ENCODE peak calls at places on chromosomes 11 and 22, in seven cellular contexts. Q, K, B, S, T, O and U are unnamed samples.
A peak's percentile ranks its signal among the peaks of the same experiment; 100 is the strongest.

GRCh38 chr11:46336781-46337180 is 10.5 kb upstream of the DGKZ start:
- DNase-seq in S (no peak), B (no peak), T (no peak), K (no peak), Q (no peak), O (no peak), U (no peak)

GRCh38 chr22:40585205-40585778 is 51.2 kb downstream of the MRTFA start:
- DNase-seq in S (no peak), T (no peak), K (no peak), Q (no peak), B (no peak), O (no peak), U (no peak)

GRCh38 chr22:50733521-50734342 is 4.3 kb upstream of the ACR start:
- DNase-seq in T (no peak), S (no peak), Q (no peak), K (no peak), B (peak; percentile 34), O (no peak), U (no peak)

GRCh38 chr11:48081151-48082010 is 101.0 kb downstream of the PTPRJ start:
- DNase-seq in O (no peak), Q (no peak), S (no peak), K (peak; percentile 83), B (peak; percentile 86), T (no peak), U (no peak)

GRCh38 chr11:46553746-46554204 is 40.0 kb downstream of the AMBRA1 start:
- DNase-seq in Q (peak; percentile 59), S (no peak), T (no peak), O (no peak), B (no peak), K (peak; percentile 54), U (no peak)

GRCh38 chr11:38089728-38090127 is 1491.7 kb upstream of the RAG2 start:
- DNase-seq in O (no peak), K (no peak), B (peak; percentile 13), Q (peak; percentile 13), T (no peak), S (no peak), U (no peak)

GRCh38 chr11:73028621-73029020 is 113.5 kb downstream of the FCHSD2 start:
- DNase-seq in Q (no peak), S (no peak), T (no peak), K (no peak), B (no peak), O (no peak), U (no peak)

GRCh38 chr22:19669570-19669969 is 44.7 kb upstream of the SEPTIN5 start:
- DNase-seq in T (no peak), O (no peak), K (no peak), Q (no peak), S (no peak), B (no peak), U (no peak)

GRCh38 chr11:65435330-65435931 is 12.8 kb downstream of the NEAT1 start:
- DNase-seq in B (peak; percentile 10), S (no peak), Q (no peak), T (no peak), K (no peak), O (no peak), U (no peak)

GRCh38 chr22:37282385-37282677 is at the start of gene CYTH4:
- DNase-seq in B (no peak), T (peak; percentile 65), Q (peak; percentile 50), O (no peak), S (no peak), K (no peak), U (peak; percentile 61)

GRCh38 chr22:38629108-38629507 is 27.1 kb downstream of the FAM227A start:
- DNase-seq in S (no peak), K (no peak), T (no peak), O (no peak), B (no peak), Q (no peak), U (no peak)

GRCh38 chr11:10490398-10491232 is 35.6 kb downstream of the AMPD3 start:
- DNase-seq in S (no peak), T (no peak), Q (peak; percentile 74), K (peak; percentile 96), O (no peak), B (peak; percentile 99), U (no peak)

GRCh38 chr22:22571429-22571828 is 12.4 kb upstream of the PRAME start:
- DNase-seq in T (no peak), O (no peak), S (no peak), B (no peak), K (no peak), Q (no peak), U (no peak)

GRCh38 chr11:66288138-66288865 is 641 bp downstream of the YIF1A start:
- DNase-seq in O (no peak), B (no peak), T (no peak), K (no peak), S (no peak), Q (peak; percentile 33), U (no peak)